ENCODE peak calls at places on chromosomes 2 and 18, in eight cellular contexts. Z, G, O, X, F, Q, U and V are unnamed samples.

GRCh38 chr2:111122631-111123421 is 2.1 kb downstream of the BCL2L11 start:
- DNase-seq in Q (no peak), X (peak; percentile 19), G (peak; percentile 82), F (peak; percentile 51), U (peak; percentile 82), O (peak; percentile 32), Z (peak; percentile 84), V (peak; percentile 59)

GRCh38 chr2:220544049-220544448 is 916.6 kb downstream of the SLC4A3 start:
- DNase-seq in G (no peak), U (no peak), Z (no peak), F (no peak), O (no peak), X (no peak), Q (no peak), V (no peak)

GRCh38 chr2:240144649-240145261 is 4.3 kb upstream of the OTOS start:
- DNase-seq in X (no peak), U (no peak), O (no peak), G (no peak), Q (no peak), F (no peak), Z (no peak), V (no peak)

GRCh38 chr2:213021971-213022899 is 129.2 kb downstream of the IKZF2 start:
- DNase-seq in G (peak; percentile 75), O (no peak), Z (no peak), Q (no peak), X (no peak), U (peak; percentile 92), F (no peak), V (no peak)

GRCh38 chr2:905091-905832 is 45.4 kb upstream of the SNTG2 start:
- DNase-seq in Z (peak; percentile 28), X (no peak), Q (no peak), U (no peak), O (no peak), F (no peak), G (no peak), V (no peak)

GRCh38 chr2:63856302-63856600 is 14.6 kb downstream of the UGP2 start:
- DNase-seq in Q (no peak), G (no peak), O (no peak), U (no peak), X (peak; percentile 47), F (no peak), Z (no peak), V (no peak)

GRCh38 chr18:23422751-23423418 is 30.2 kb upstream of the RIOK3 start:
- DNase-seq in X (no peak), Z (no peak), F (peak; percentile 56), Q (no peak), U (no peak), O (peak; percentile 50), G (peak; percentile 16), V (no peak)

GRCh38 chr2:168961450-168962229 is 60.5 kb downstream of the G6PC2 start:
- DNase-seq in Z (peak; percentile 7), O (no peak), Q (no peak), X (no peak), F (peak; percentile 31), U (peak; percentile 92), G (peak; percentile 72), V (no peak)

GRCh38 chr18:54351186-54351585 is 6.5 kb downstream of the STARD6 start:
- DNase-seq in F (no peak), X (no peak), U (no peak), G (no peak), Z (no peak), Q (no peak), O (no peak), V (no peak)

GRCh38 chr2:60479226-60480088 is 74.0 kb downstream of the BCL11A start:
- DNase-seq in X (no peak), G (no peak), O (no peak), Q (no peak), U (no peak), F (no peak), Z (no peak), V (no peak)

GRCh38 chr2:220335591-220335915 is 708.1 kb downstream of the SLC4A3 start:
- DNase-seq in U (no peak), X (no peak), Q (no peak), O (no peak), F (no peak), G (no peak), Z (no peak), V (no peak)

GRCh38 chr2:239278361-239278760 is 122.5 kb downstream of the HDAC4 start:
- DNase-seq in X (no peak), Z (no peak), O (no peak), Q (no peak), G (no peak), F (no peak), U (no peak), V (no peak)

GRCh38 chr18:5059540-5060032 is 137.5 kb downstream of the AKAIN1 start:
- DNase-seq in O (no peak), G (no peak), Q (no peak), F (no peak), X (no peak), U (no peak), Z (no peak), V (no peak)